ENCODE peak calls at places on chromosomes 12 and 14, in four cellular contexts. K is HepG2, N is GM12878, L is K562. V is an unnamed sample.

GRCh38 chr14:54650331-54651017 is 83.5 kb downstream of the SAMD4A start:
- DNase-seq in L (no peak), K (peak; percentile 78), N (no peak), V (peak; percentile 21)

GRCh38 chr14:74404435-74404834 is 21.6 kb downstream of the SYNDIG1L start:
- DNase-seq in N (no peak), K (no peak), L (no peak), V (no peak)

GRCh38 chr12:25320123-25321006 is 69.6 kb upstream of the KRAS start:
- DNase-seq in K (no peak), N (peak; percentile 82), L (no peak), V (no peak)

GRCh38 chr12:42977451-42978230 is 388.1 kb upstream of the PRICKLE1 start:
- DNase-seq in N (no peak), K (no peak), L (no peak), V (no peak)

GRCh38 chr12:25784669-25785068 is 173.8 kb upstream of the RASSF8 start:
- DNase-seq in N (no peak), L (no peak), K (no peak), V (no peak)

GRCh38 chr12:54933381-54933780 is 51.2 kb downstream of the TESPA1 start:
- DNase-seq in L (peak; percentile 10), N (peak; percentile 2), K (no peak), V (peak; percentile 12)

GRCh38 chr12:2183556-2184541 is 131.1 kb downstream of the CACNA1C start:
- DNase-seq in N (no peak), K (peak; percentile 11), L (no peak), V (no peak)

GRCh38 chr12:52580496-52580895 is 6.9 kb upstream of the KRT74 start:
- DNase-seq in K (no peak), N (no peak), L (no peak), V (no peak)

GRCh38 chr12:120460157-120460556 is 9.4 kb downstream of the SRSF9 start:
- DNase-seq in K (no peak), L (no peak), N (no peak), V (no peak)

GRCh38 chr14:71713061-71713850 is 219.0 kb upstream of the RGS6 start:
- DNase-seq in N (no peak), L (no peak), K (no peak), V (no peak)

GRCh38 chr12:7497661-7498060 is 5.9 kb downstream of the CD163 start:
- DNase-seq in L (no peak), K (no peak), N (no peak), V (no peak)

GRCh38 chr14:99884834-99885648 is 91.8 kb downstream of the EML1 start:
- DNase-seq in N (peak; percentile 7), K (peak; percentile 52), L (peak; percentile 52), V (peak; percentile 69)

GRCh38 chr14:102922490-102923200 is at the start of gene AMN:
- DNase-seq in L (peak; percentile 24), N (no peak), K (peak; percentile 64), V (peak; percentile 27)

DNA sequence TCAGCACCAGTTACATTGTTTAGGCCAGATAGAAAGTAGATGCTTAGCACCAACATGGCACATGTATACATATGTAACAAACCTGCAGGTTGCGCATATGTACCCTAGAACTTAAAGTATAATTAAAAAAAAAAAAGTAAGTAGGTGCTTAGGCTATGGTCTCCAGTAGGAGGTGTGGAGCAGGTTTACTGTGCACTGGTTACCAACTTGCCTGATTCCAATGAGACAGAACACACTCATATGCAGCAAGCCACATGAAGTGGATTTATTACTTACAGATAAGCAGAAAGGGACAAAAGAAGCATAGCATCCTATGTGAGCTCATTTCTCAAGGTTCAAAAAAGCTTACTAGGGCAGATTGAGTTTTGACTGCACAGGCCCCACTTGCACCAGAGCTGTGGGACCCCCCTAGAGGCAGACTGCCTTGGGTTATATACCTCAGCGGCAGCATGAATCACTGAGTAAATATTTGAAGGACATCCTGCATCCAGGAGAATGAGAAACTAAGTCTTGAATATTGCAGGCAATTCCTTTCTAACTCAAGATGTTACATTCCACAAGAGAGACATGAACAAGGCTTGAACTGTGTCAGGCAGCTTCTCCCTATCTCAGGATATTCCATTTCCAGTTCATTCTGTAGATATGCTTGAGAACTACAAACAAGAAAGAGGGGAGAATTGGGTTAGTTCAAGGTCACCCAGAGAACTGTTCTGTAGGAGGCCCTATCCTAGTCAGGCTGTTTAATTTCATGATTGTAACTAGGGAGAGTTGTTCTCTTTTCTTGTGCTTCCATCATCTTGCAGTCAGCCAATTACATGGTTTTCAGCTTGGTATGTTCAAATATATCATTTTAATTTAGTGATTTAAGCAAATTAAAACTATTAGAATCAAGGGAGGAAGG is 30.1 kb downstream of the LRFN5 start:
- DNase-seq in K (peak; percentile 35), N (no peak), L (no peak), V (peak; percentile 1)
- TF ChIP-seq POLR2AphosphoS2 in K (no peak), N (no peak), L (no peak), V (no peak)

GRCh38 chr14:68140801-68141200 is 321.2 kb downstream of the RAD51B start:
- DNase-seq in L (no peak), K (no peak), N (no peak), V (peak; percentile 83)

GRCh38 chr14:68139466-68140110 is 320.0 kb downstream of the RAD51B start:
- DNase-seq in N (no peak), K (no peak), L (no peak), V (no peak)

GRCh38 chr14:68141531-68142088 is 322.0 kb downstream of the RAD51B start:
- DNase-seq in L (no peak), K (no peak), N (no peak), V (peak; percentile 89)

GRCh38 chr14:68137704-68138619 is 318.4 kb downstream of the RAD51B start:
- DNase-seq in L (peak; percentile 13), N (no peak), K (peak; percentile 77), V (peak; percentile 98)

DNA sequence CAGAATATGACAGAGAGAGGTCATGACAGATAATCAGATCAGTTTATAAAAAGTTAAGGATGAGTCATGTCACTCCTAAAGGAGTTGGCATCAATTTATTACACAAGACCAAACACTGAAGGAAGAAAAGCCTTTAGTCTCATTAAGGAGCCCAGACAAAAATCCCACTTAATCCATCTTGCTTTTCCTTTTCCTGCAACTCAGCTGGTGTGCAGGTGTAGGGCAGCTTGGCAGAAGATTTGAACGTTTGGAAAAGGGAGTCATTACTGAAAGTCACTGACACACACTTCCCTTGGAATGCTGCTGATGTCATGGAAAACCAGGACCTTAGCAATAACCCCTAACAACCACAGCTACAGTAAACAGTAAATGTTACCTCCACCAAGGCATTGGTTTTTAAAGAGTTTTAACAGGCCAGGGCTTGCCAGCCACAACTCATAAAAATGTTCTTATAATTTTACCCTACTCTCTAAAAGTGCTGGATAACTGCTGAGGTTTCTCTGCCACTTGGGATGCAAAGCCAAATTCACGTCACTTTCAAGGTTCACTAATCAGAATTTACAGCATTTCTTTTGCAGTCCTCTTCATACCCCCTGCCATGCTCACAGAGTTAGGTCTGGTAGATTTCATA is 320.6 kb downstream of the RAD51B start:
- DNase-seq in K (peak; percentile 64), N (no peak), L (no peak), V (peak; percentile 70)
- TF ChIP-seq MAX in K (no peak), N (no peak), L (no peak), V (peak; percentile 85)

GRCh38 chr12:101852998-101853397 is 22.2 kb upstream of the GNPTAB start:
- DNase-seq in L (no peak), K (no peak), N (no peak), V (no peak)

GRCh38 chr12:101855364-101855884 is 22.0 kb upstream of the DRAM1 start:
- DNase-seq in N (no peak), L (peak; percentile 93), K (peak; percentile 25), V (no peak)

GRCh38 chr12:101854747-101855146 is 22.6 kb upstream of the DRAM1 start:
- DNase-seq in K (no peak), L (peak; percentile 55), N (no peak), V (no peak)

GRCh38 chr12:101857043-101857558 is 20.3 kb upstream of the DRAM1 start:
- DNase-seq in L (no peak), N (no peak), K (no peak), V (peak; percentile 42)

GRCh38 chr12:101856030-101856429 is 21.4 kb upstream of the DRAM1 start:
- DNase-seq in N (no peak), K (no peak), L (peak; percentile 46), V (no peak)
- TF ChIP-seq POLR2AphosphoS2 in N (no peak), K (no peak), L (no peak), V (no peak)

DNA sequence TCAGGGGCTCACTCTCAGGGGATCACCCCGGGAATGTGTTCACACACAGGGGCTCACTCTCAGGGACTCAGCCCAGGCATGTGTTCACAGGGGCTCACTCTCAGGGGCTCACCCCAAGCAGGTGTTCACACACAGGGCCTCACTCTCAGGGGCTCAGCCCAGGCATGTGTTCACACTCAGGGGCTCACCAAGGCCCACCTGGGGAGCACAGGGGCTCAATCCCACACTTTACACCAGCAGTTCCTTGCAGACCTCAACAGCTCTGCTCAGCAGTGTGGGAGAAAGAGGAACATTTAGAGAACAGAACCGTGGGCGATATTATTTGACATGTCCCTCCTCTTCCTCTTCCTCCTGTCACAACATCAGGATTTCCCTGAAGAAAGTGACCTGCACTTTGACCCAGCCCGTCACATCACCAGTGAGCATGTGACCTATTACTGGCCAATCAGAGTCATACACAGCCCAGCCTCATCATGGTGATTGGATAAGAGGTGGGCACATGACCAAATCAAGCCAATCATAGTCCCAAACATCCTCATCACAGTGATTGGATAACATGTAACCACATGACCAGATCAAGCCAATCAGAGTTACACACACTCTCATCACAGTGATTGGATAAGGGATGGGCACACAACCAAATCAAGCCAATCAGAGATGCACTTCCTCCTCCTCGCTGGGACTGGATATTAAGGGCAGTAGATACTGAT is 359.4 kb upstream of the SFSWAP start:
- DNase-seq in K (no peak), N (peak; percentile 12), L (peak; percentile 69), V (peak; percentile 51)
- TF ChIP-seq MAX in K (no peak), N (no peak), L (no peak), V (no peak)

GRCh38 chr12:72277415-72277814 is 5.2 kb downstream of the TRHDE start:
- DNase-seq in L (no peak), K (no peak), N (no peak), V (no peak)
- TF ChIP-seq POLR2AphosphoS2 in L (no peak), K (no peak), N (no peak), V (no peak)

DNA sequence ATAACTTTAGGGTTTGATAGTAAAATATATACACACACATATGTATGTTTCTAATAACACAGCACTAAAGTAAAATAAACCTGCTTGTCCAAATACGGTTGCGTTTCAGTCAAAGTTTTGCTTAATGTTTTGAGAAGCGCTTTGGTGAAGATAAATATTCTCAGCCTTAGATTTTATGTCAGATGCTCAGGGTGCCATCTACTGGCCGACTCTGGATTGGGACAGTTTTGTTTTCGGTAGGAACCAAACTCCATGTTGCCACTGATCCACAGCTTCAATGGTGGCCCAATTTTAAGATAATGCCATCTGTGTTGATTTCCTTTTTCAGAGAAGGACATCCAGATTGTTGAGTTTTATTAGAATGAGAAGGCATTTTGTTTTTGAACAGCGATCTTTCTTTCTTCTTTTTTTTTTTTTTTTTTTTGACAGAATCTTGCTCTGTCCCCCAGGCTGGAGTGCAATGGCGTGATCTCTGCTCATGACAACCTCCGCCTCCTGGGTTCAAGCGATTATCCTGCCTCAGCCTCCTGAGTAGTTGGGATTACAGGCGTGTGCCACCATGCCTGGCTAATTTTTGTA is 43.1 kb downstream of the LLPH start:
- DNase-seq in K (peak; percentile 57), N (no peak), L (peak; percentile 61), V (peak; percentile 45)
- TF ChIP-seq MAX in K (no peak), N (no peak), L (no peak), V (no peak)

DNA sequence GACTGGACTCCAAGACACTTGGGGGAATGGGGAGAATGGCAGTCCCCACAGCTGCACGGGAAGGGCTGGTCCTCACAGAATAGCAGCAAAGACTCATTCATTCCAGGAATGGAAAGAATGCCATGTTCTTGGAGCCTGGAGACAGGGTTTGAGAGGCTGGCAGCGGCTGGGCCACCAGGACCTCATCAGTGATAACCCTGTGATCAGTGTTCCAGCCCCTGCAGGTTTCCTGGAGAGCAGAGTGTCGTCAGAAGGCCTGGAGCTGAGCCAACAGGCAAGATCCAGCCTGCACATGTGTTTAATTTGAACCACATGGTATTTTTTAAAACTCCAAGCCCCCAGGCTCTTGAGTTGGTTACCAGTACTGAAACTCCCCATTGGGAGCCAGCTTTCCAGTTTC is 11.3 kb downstream of the BDKRB1 start:
- DNase-seq in L (no peak), N (no peak), K (no peak), V (no peak)
- TF ChIP-seq POLR2AphosphoS2 in L (no peak), N (no peak), K (no peak), V (no peak)

V was measured in A549.